ENCODE peak calls at places on chromosomes 11 and 22, in seven cellular contexts. D is AG09309, O is K562, C is A673, R is AG04449, Q is HCT116, Z is cardiac fibroblast. E is an unnamed sample.

GRCh38 chr11:74226907-74227306 is 55.8 kb downstream of the PPME1 start:
- DNase-seq in O (no peak), C (peak), Z (no peak), Q (no peak), R (no peak), D (no peak), E (no peak)

GRCh38 chr11:110430267-110431211 is 791 bp downstream of the FDX1 start:
- DNase-seq in C (peak), D (no peak), Q (no peak), Z (peak), O (no peak), R (no peak), E (no peak)

GRCh38 chr11:61688368-61689163 is 8.4 kb downstream of the DAGLA start:
- DNase-seq in C (no peak), D (peak), Q (no peak), O (no peak), R (no peak), Z (peak), E (no peak)

GRCh38 chr11:70882716-70883085 is 369.7 kb downstream of the SHANK2 start:
- DNase-seq in Q (no peak), O (no peak), Z (no peak), C (no peak), R (no peak), D (no peak), E (no peak)

GRCh38 chr22:25564320-25564978 is at the start of gene GRK3:
- DNase-seq in R (no peak), Z (peak), D (no peak), C (peak), O (peak), Q (peak), E (no peak)

GRCh38 chr22:31127181-31127772 is 4.5 kb downstream of the INPP5J start:
- DNase-seq in R (no peak), Q (no peak), C (no peak), O (peak), D (no peak), Z (no peak), E (no peak)

GRCh38 chr11:35274909-35275807 is 136.2 kb downstream of the CD44 start:
- DNase-seq in C (peak), R (no peak), D (no peak), O (no peak), Q (no peak), Z (no peak), E (peak)

GRCh38 chr22:35489225-35489624 is 51.4 kb upstream of the RASD2 start:
- DNase-seq in D (no peak), R (no peak), C (no peak), Z (no peak), Q (no peak), O (no peak), E (no peak)

GRCh38 chr22:48944756-48945620 is 882.7 kb downstream of the BRD1 start:
- DNase-seq in C (no peak), D (no peak), Z (no peak), Q (no peak), R (no peak), O (no peak), E (no peak)

GRCh38 chr22:45235851-45236342 is 4.8 kb downstream of the KIAA0930 start:
- DNase-seq in C (no peak), D (no peak), Q (no peak), R (no peak), Z (no peak), O (no peak), E (no peak)

GRCh38 chr11:20251496-20251895 is 91.2 kb upstream of the DBX1 start:
- DNase-seq in R (no peak), O (no peak), C (no peak), D (no peak), Z (no peak), Q (no peak), E (no peak)

GRCh38 chr11:19209617-19210016 is 7.8 kb upstream of the CSRP3 start:
- DNase-seq in C (no peak), O (no peak), Z (no peak), D (no peak), Q (no peak), R (no peak), E (no peak)

GRCh38 chr11:94790771-94791180 is 22.6 kb downstream of the AMOTL1 start:
- DNase-seq in O (no peak), C (no peak), R (no peak), Z (no peak), D (no peak), Q (peak), E (no peak)

GRCh38 chr11:128695539-128696221 is 1.8 kb downstream of the FLI1 start:
- DNase-seq in D (no peak), R (no peak), C (no peak), Q (no peak), Z (peak), O (no peak), E (no peak)

GRCh38 chr11:27701262-27702105 is 1.2 kb upstream of the BDNF start:
- DNase-seq in D (peak), Q (no peak), C (peak), R (no peak), O (no peak), Z (peak), E (no peak)

GRCh38 chr11:27705873-27706820 is 5.9 kb upstream of the BDNF start:
- DNase-seq in R (no peak), Q (no peak), D (no peak), Z (peak), C (peak), O (peak), E (no peak)

GRCh38 chr11:27699926-27700350 is 317 bp downstream of the BDNF start:
- DNase-seq in Q (no peak), D (no peak), R (no peak), Z (peak), C (no peak), O (no peak), E (no peak)

GRCh38 chr11:27700351-27701261 is at the start of gene BDNF:
- DNase-seq in D (no peak), C (peak), R (no peak), O (no peak), Q (no peak), Z (peak), E (no peak)

GRCh38 chr11:27703453-27703852 is 3.2 kb upstream of the BDNF start:
- DNase-seq in R (peak), Q (no peak), D (no peak), O (no peak), Z (peak), C (no peak), E (no peak)
- TF ChIP-seq CTCF in R (no peak), Q (peak), D (peak), O (no peak), Z (no peak), C (no peak), E (no peak)

GRCh38 chr11:5809122-5809519 is 397 bp downstream of the OR52N2 start:
- DNase-seq in R (no peak), Z (peak), C (no peak), Q (no peak), D (no peak), O (no peak), E (no peak)
- H3K4me3 ChIP-seq in R (peak), Z (peak), C (peak), Q (no peak), D (peak), O (no peak), E (peak)

DNA sequence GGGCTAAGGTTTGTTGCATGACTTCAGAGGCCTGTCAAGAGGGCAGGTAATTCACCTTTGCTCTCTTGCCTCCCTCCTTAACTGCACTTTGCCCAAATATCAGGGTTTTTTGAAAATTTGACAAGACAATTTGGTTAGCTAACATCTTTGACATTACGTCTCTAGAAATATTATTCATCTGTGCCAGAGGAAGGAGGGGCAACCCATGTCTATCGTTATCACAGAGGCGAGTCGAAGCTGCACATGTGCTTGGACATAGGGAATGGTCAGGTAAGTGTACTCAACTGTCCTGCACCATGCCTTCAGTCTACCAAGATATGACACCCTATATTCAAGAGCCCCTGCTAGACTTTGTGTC is 3.7 kb downstream of the AKIP1 start:
- DNase-seq in O (no peak), Z (no peak), D (no peak), R (no peak), C (no peak), Q (no peak), E (no peak)
- TF ChIP-seq CTCF in O (peak), Z (no peak), D (no peak), R (no peak), C (no peak), Q (peak), E (no peak)

GRCh38 chr11:1077417-1078119 is 2.9 kb downstream of the MUC2 start:
- DNase-seq in D (no peak), Q (no peak), C (no peak), R (no peak), Z (no peak), O (no peak), E (no peak)
- H3K4me3 ChIP-seq in D (no peak), Q (no peak), C (no peak), R (no peak), Z (no peak), O (no peak), E (no peak)

GRCh38 chr11:57639321-57640067 is 10.2 kb downstream of the YPEL4 start:
- DNase-seq in Q (no peak), O (no peak), D (no peak), R (no peak), C (peak), Z (no peak), E (no peak)
- TF ChIP-seq CTCF in Q (no peak), O (peak), D (peak), R (peak), C (peak), Z (no peak), E (no peak)

GRCh38 chr11:6482431-6482830 is 1.1 kb downstream of the TIMM10B start:
- DNase-seq in R (no peak), D (no peak), Z (no peak), Q (no peak), C (no peak), O (no peak), E (no peak)
- H3K4me3 ChIP-seq in R (peak), D (peak), Z (peak), Q (peak), C (peak), O (peak), E (peak)

GRCh38 chr11:132448334-132448995 is 1078.0 kb downstream of the NTM start:
- DNase-seq in Z (peak), D (no peak), C (no peak), O (no peak), R (no peak), Q (no peak), E (no peak)
- TF ChIP-seq CTCF in Z (no peak), D (no peak), C (no peak), O (no peak), R (peak), Q (no peak), E (peak)

GRCh38 chr11:91396243-91397133 is 828.1 kb upstream of the FAT3 start:
- DNase-seq in O (no peak), D (no peak), Q (no peak), C (no peak), Z (peak), R (no peak), E (peak)
- H3K4me3 ChIP-seq in O (no peak), D (no peak), Q (no peak), C (no peak), Z (no peak), R (no peak), E (no peak)

DNA sequence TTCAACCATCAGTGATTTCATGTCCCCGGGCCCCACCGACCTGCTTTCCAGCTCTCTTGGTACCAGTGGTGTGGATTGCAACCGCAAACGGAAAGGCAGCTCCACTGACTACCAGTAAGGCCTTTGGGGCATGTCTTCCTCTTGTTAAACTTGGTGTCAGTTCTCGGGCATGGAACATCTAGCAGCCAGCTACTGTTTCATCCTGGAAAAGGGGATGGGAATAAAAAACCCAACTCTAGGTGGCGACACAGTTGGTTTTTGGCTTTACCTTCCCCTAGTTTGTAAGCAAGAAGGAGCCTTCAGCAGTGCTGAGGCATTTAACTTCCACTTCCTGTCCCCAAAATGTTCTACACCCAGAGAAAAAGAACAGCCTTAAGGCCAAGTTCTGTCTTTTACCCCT is 76.7 kb downstream of the BMAL1 start:
- DNase-seq in O (peak), R (no peak), Z (peak), Q (no peak), C (peak), D (no peak), E (no peak)
- TF ChIP-seq CTCF in O (peak), R (peak), Z (peak), Q (peak), C (peak), D (peak), E (peak)

GRCh38 chr11:845872-846271 is 3.2 kb downstream of the TSPAN4 start:
- DNase-seq in D (no peak), Q (no peak), C (no peak), R (no peak), O (no peak), Z (no peak), E (no peak)
- H3K4me3 ChIP-seq in D (peak), Q (no peak), C (no peak), R (peak), O (no peak), Z (peak), E (no peak)